ENCODE peak calls at places on chromosomes 12 and 14, in ten cellular contexts. C, J, P, T, M, Q, S, H, Y and I are unnamed samples.

GRCh38 chr12:53251477-53252348 is 16.4 kb upstream of the ESPL1 start:
- DNase-seq in Q (peak), M (peak), P (peak), Y (peak), S (peak), C (peak), T (no peak), J (peak), H (peak), I (peak)

GRCh38 chr12:52612431-52613290 is 5.7 kb downstream of the KRT73 start:
- DNase-seq in C (no peak), M (no peak), H (no peak), J (no peak), Y (no peak), T (no peak), Q (no peak), P (no peak), S (peak), I (no peak)

GRCh38 chr14:23364164-23364571 is 804 bp downstream of the EFS start:
- DNase-seq in H (no peak), Q (no peak), C (no peak), T (no peak), P (no peak), S (no peak), Y (no peak), J (no peak), M (no peak), I (peak)

GRCh38 chr12:47534695-47535094 is 171.1 kb downstream of the RPAP3 start:
- DNase-seq in M (no peak), P (no peak), H (no peak), J (no peak), Y (no peak), T (no peak), C (no peak), Q (no peak), S (no peak), I (no peak)

GRCh38 chr12:90216815-90217214 is 508.2 kb upstream of the ATP2B1 start:
- DNase-seq in S (no peak), Q (no peak), Y (no peak), M (no peak), C (peak), P (no peak), T (no peak), H (no peak), J (no peak), I (no peak)

GRCh38 chr12:6072302-6072752 is 52.1 kb downstream of the VWF start:
- DNase-seq in S (no peak), Y (no peak), M (no peak), P (no peak), Q (no peak), C (peak), T (no peak), H (no peak), J (no peak), I (no peak)

GRCh38 chr12:10220398-10221077 is 7.9 kb downstream of the GABARAPL1 start:
- DNase-seq in S (no peak), P (no peak), T (peak), Q (no peak), M (no peak), Y (no peak), J (no peak), C (no peak), H (peak), I (peak)

GRCh38 chr12:47507221-47507620 is 198.6 kb downstream of the RPAP3 start:
- DNase-seq in H (no peak), T (no peak), Q (no peak), P (no peak), M (no peak), Y (no peak), S (no peak), J (no peak), C (no peak), I (no peak)

GRCh38 chr14:70448633-70449032 is 3.3 kb upstream of the ADAM21 start:
- DNase-seq in Q (no peak), P (no peak), H (no peak), Y (no peak), M (no peak), J (peak), C (peak), T (no peak), S (no peak), I (no peak)

GRCh38 chr14:29354446-29354845 is 573.2 kb downstream of the PRKD1 start:
- DNase-seq in S (no peak), C (no peak), M (no peak), J (no peak), Y (no peak), Q (no peak), P (no peak), H (no peak), T (no peak), I (no peak)